ENCODE peak calls at places on chromosome 13, in seven cellular contexts. One of them, this sample, is unnamed.

GRCh38 chr13:89920461-89920860 is 1427.0 kb upstream of the MIR17HG start:
- DNase-seq in Karpas-422: no peak
- DNase-seq in MM.1S: no peak
- DNase-seq in NT2/D1: no peak
- DNase-seq in thoracic aorta: no peak
- DNase-seq in fibroblast of pulmonary artery: no peak
- DNase-seq in K562: no peak
- DNase-seq in this sample: no peak

GRCh38 chr13:77699059-77699680 is 1.7 kb downstream of the SLAIN1 start:
- DNase-seq in Karpas-422: no peak
- DNase-seq in MM.1S: no peak
- DNase-seq in NT2/D1: no peak
- DNase-seq in thoracic aorta: no peak
- DNase-seq in fibroblast of pulmonary artery: no peak
- DNase-seq in K562: no peak
- DNase-seq in this sample: no peak

GRCh38 chr13:36076211-36076610 is 55.0 kb downstream of the DCLK1 start:
- DNase-seq in Karpas-422: no peak
- DNase-seq in MM.1S: no peak
- DNase-seq in NT2/D1: no peak
- DNase-seq in thoracic aorta: no peak
- DNase-seq in fibroblast of pulmonary artery: no peak
- DNase-seq in K562: no peak
- DNase-seq in this sample: no peak

GRCh38 chr13:85137516-85137915 is 661.7 kb downstream of the SLITRK6 start:
- DNase-seq in Karpas-422: no peak
- DNase-seq in MM.1S: no peak
- DNase-seq in NT2/D1: no peak
- DNase-seq in thoracic aorta: no peak
- DNase-seq in fibroblast of pulmonary artery: no peak
- DNase-seq in K562: no peak
- DNase-seq in this sample: no peak

GRCh38 chr13:22880756-22881701 is 299.8 kb upstream of the SGCG start:
- DNase-seq in Karpas-422: no peak
- DNase-seq in MM.1S: no peak
- DNase-seq in NT2/D1: peak
- DNase-seq in thoracic aorta: no peak
- DNase-seq in fibroblast of pulmonary artery: no peak
- DNase-seq in K562: no peak
- DNase-seq in this sample: no peak

GRCh38 chr13:73189766-73190165 is 131.0 kb downstream of the KLF5 start:
- DNase-seq in Karpas-422: no peak
- DNase-seq in MM.1S: no peak
- DNase-seq in NT2/D1: peak
- DNase-seq in thoracic aorta: no peak
- DNase-seq in fibroblast of pulmonary artery: no peak
- DNase-seq in K562: no peak
- DNase-seq in this sample: no peak

GRCh38 chr13:40438999-40439797 is 227.2 kb downstream of the FOXO1 start:
- DNase-seq in Karpas-422: no peak
- DNase-seq in MM.1S: no peak
- DNase-seq in NT2/D1: no peak
- DNase-seq in thoracic aorta: no peak
- DNase-seq in fibroblast of pulmonary artery: peak
- DNase-seq in K562: no peak
- DNase-seq in this sample: no peak

GRCh38 chr13:102913924-102914628 is 68.2 kb downstream of the ERCC5 start:
- DNase-seq in Karpas-422: no peak
- DNase-seq in MM.1S: no peak
- DNase-seq in NT2/D1: no peak
- DNase-seq in thoracic aorta: no peak
- DNase-seq in fibroblast of pulmonary artery: peak
- DNase-seq in K562: no peak
- DNase-seq in this sample: peak

GRCh38 chr13:33355470-33355869 is 69.9 kb upstream of the STARD13 start:
- DNase-seq in Karpas-422: no peak
- DNase-seq in MM.1S: no peak
- DNase-seq in NT2/D1: no peak
- DNase-seq in thoracic aorta: no peak
- DNase-seq in fibroblast of pulmonary artery: peak
- DNase-seq in K562: no peak
- DNase-seq in this sample: no peak

GRCh38 chr13:51317262-51317661 is 22.2 kb upstream of the SERPINE3 start:
- DNase-seq in Karpas-422: peak
- DNase-seq in MM.1S: no peak
- DNase-seq in NT2/D1: no peak
- DNase-seq in thoracic aorta: no peak
- DNase-seq in fibroblast of pulmonary artery: no peak
- DNase-seq in K562: no peak
- DNase-seq in this sample: no peak

GRCh38 chr13:60329221-60329983 is 67.6 kb upstream of the TDRD3 start:
- DNase-seq in Karpas-422: peak
- DNase-seq in MM.1S: peak
- DNase-seq in NT2/D1: peak
- DNase-seq in thoracic aorta: no peak
- DNase-seq in fibroblast of pulmonary artery: peak
- DNase-seq in K562: peak
- DNase-seq in this sample: peak

GRCh38 chr13:98652721-98653470 is 76.0 kb upstream of the STK24 start:
- DNase-seq in Karpas-422: no peak
- DNase-seq in MM.1S: no peak
- DNase-seq in NT2/D1: no peak
- DNase-seq in thoracic aorta: no peak
- DNase-seq in fibroblast of pulmonary artery: no peak
- DNase-seq in K562: no peak
- DNase-seq in this sample: no peak

GRCh38 chr13:24050292-24050711 is 110.2 kb upstream of the SPATA13 start:
- DNase-seq in Karpas-422: no peak
- DNase-seq in MM.1S: no peak
- DNase-seq in NT2/D1: no peak
- DNase-seq in thoracic aorta: no peak
- DNase-seq in fibroblast of pulmonary artery: peak
- DNase-seq in K562: no peak
- DNase-seq in this sample: no peak

GRCh38 chr13:24341439-24341838 is 32.1 kb downstream of the C1QTNF9 start:
- DNase-seq in Karpas-422: no peak
- DNase-seq in MM.1S: no peak
- DNase-seq in NT2/D1: no peak
- DNase-seq in thoracic aorta: no peak
- DNase-seq in fibroblast of pulmonary artery: no peak
- DNase-seq in K562: no peak
- DNase-seq in this sample: no peak

GRCh38 chr13:66879971-66880370 is 350.2 kb downstream of the PCDH9 start:
- DNase-seq in Karpas-422: no peak
- DNase-seq in MM.1S: no peak
- DNase-seq in NT2/D1: no peak
- DNase-seq in thoracic aorta: no peak
- DNase-seq in fibroblast of pulmonary artery: no peak
- DNase-seq in K562: no peak
- DNase-seq in this sample: no peak

GRCh38 chr13:72960541-72960940 is 98.3 kb upstream of the KLF5 start:
- DNase-seq in Karpas-422: no peak
- DNase-seq in MM.1S: no peak
- DNase-seq in NT2/D1: no peak
- DNase-seq in thoracic aorta: no peak
- DNase-seq in fibroblast of pulmonary artery: no peak
- DNase-seq in K562: no peak
- DNase-seq in this sample: no peak

GRCh38 chr13:35874704-35875103 is 256.5 kb downstream of the DCLK1 start:
- DNase-seq in Karpas-422: no peak
- DNase-seq in MM.1S: no peak
- DNase-seq in NT2/D1: no peak
- DNase-seq in thoracic aorta: no peak
- DNase-seq in fibroblast of pulmonary artery: no peak
- DNase-seq in K562: no peak
- DNase-seq in this sample: no peak

GRCh38 chr13:26324294-26324693 is 70.4 kb downstream of the CDK8 start:
- DNase-seq in Karpas-422: no peak
- DNase-seq in MM.1S: no peak
- DNase-seq in NT2/D1: no peak
- DNase-seq in thoracic aorta: no peak
- DNase-seq in fibroblast of pulmonary artery: no peak
- DNase-seq in K562: no peak
- DNase-seq in this sample: no peak

GRCh38 chr13:33454844-33455256 is 169.3 kb upstream of the STARD13 start:
- DNase-seq in Karpas-422: no peak
- DNase-seq in MM.1S: no peak
- DNase-seq in NT2/D1: no peak
- DNase-seq in thoracic aorta: no peak
- DNase-seq in fibroblast of pulmonary artery: peak
- DNase-seq in K562: no peak
- DNase-seq in this sample: no peak

GRCh38 chr13:99983401-99984133 is 2.0 kb downstream of the ZIC2 start:
- DNase-seq in Karpas-422: no peak
- DNase-seq in MM.1S: no peak
- DNase-seq in NT2/D1: no peak
- DNase-seq in thoracic aorta: no peak
- DNase-seq in fibroblast of pulmonary artery: no peak
- DNase-seq in K562: no peak
- DNase-seq in this sample: no peak

GRCh38 chr13:36006895-36007294 is 124.3 kb downstream of the DCLK1 start:
- DNase-seq in Karpas-422: no peak
- DNase-seq in MM.1S: no peak
- DNase-seq in NT2/D1: no peak
- DNase-seq in thoracic aorta: no peak
- DNase-seq in fibroblast of pulmonary artery: no peak
- DNase-seq in K562: no peak
- DNase-seq in this sample: no peak

GRCh38 chr13:70473912-70474311 is 365.7 kb upstream of the KLHL1 start:
- DNase-seq in Karpas-422: no peak
- DNase-seq in MM.1S: no peak
- DNase-seq in NT2/D1: no peak
- DNase-seq in thoracic aorta: no peak
- DNase-seq in fibroblast of pulmonary artery: no peak
- DNase-seq in K562: no peak
- DNase-seq in this sample: no peak

GRCh38 chr13:27432612-27433210 is 8.3 kb downstream of the GTF3A start:
- DNase-seq in Karpas-422: no peak
- DNase-seq in MM.1S: no peak
- DNase-seq in NT2/D1: no peak
- DNase-seq in thoracic aorta: no peak
- DNase-seq in fibroblast of pulmonary artery: no peak
- DNase-seq in K562: no peak
- DNase-seq in this sample: no peak

GRCh38 chr13:112066624-112067004 is 335 bp upstream of the SOX1 start:
- DNase-seq in Karpas-422: no peak
- DNase-seq in MM.1S: no peak
- DNase-seq in NT2/D1: no peak
- DNase-seq in thoracic aorta: no peak
- DNase-seq in fibroblast of pulmonary artery: peak
- DNase-seq in K562: no peak
- DNase-seq in this sample: no peak

GRCh38 chr13:112065867-112066623 is 904 bp upstream of the SOX1 start:
- DNase-seq in Karpas-422: no peak
- DNase-seq in MM.1S: no peak
- DNase-seq in NT2/D1: no peak
- DNase-seq in thoracic aorta: no peak
- DNase-seq in fibroblast of pulmonary artery: no peak
- DNase-seq in K562: no peak
- DNase-seq in this sample: no peak

GRCh38 chr13:112067871-112068305 is 939 bp downstream of the SOX1 start:
- DNase-seq in Karpas-422: no peak
- DNase-seq in MM.1S: no peak
- DNase-seq in NT2/D1: no peak
- DNase-seq in thoracic aorta: no peak
- DNase-seq in fibroblast of pulmonary artery: no peak
- DNase-seq in K562: no peak
- DNase-seq in this sample: no peak

GRCh38 chr13:112068531-112069062 is 1.6 kb downstream of the SOX1 start:
- DNase-seq in Karpas-422: no peak
- DNase-seq in MM.1S: no peak
- DNase-seq in NT2/D1: no peak
- DNase-seq in thoracic aorta: no peak
- DNase-seq in fibroblast of pulmonary artery: no peak
- DNase-seq in K562: no peak
- DNase-seq in this sample: no peak

GRCh38 chr13:112067121-112067741 is at the start of gene SOX1:
- DNase-seq in Karpas-422: no peak
- DNase-seq in MM.1S: no peak
- DNase-seq in NT2/D1: no peak
- DNase-seq in thoracic aorta: no peak
- DNase-seq in fibroblast of pulmonary artery: no peak
- DNase-seq in K562: no peak
- DNase-seq in this sample: no peak
- H3K4me3 ChIP-seq in Karpas-422: no peak
- H3K4me3 ChIP-seq in MM.1S: no peak
- H3K4me3 ChIP-seq in NT2/D1: peak
- H3K4me3 ChIP-seq in thoracic aorta: peak
- H3K4me3 ChIP-seq in fibroblast of pulmonary artery: no peak
- H3K4me3 ChIP-seq in K562: no peak
- H3K4me3 ChIP-seq in this sample: no peak

GRCh38 chr13:30305456-30305855 is 1.9 kb downstream of the KATNAL1 start:
- DNase-seq in Karpas-422: peak
- DNase-seq in MM.1S: no peak
- DNase-seq in NT2/D1: no peak
- DNase-seq in thoracic aorta: no peak
- DNase-seq in fibroblast of pulmonary artery: no peak
- DNase-seq in K562: no peak
- DNase-seq in this sample: no peak
- H3K4me3 ChIP-seq in Karpas-422: peak
- H3K4me3 ChIP-seq in MM.1S: no peak
- H3K4me3 ChIP-seq in NT2/D1: no peak
- H3K4me3 ChIP-seq in thoracic aorta: peak
- H3K4me3 ChIP-seq in fibroblast of pulmonary artery: peak
- H3K4me3 ChIP-seq in K562: no peak
- H3K4me3 ChIP-seq in this sample: no peak

DNA sequence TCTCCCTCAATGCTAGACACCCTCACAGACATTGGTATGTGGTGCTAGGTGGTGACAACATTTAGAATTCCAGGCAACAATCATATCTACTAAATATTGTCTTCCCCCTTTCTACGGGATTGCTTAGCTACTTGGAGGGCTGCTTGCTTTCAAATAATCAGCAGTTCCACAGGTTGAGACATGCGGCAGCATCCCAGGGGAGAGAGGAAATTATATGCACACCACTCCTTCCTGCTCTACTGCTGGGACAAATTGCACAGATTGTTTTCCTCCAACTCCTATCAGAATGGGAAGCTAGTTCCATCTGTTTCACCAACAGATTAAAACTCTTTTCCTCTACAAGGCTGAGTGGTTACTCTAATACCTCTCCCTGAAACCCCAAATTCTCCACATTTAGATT is 275.4 kb downstream of the DNAJC15 start:
- DNase-seq in Karpas-422: no peak
- DNase-seq in MM.1S: no peak
- DNase-seq in NT2/D1: no peak
- DNase-seq in thoracic aorta: no peak
- DNase-seq in fibroblast of pulmonary artery: no peak
- DNase-seq in K562: no peak
- DNase-seq in this sample: no peak
- H3K4me3 ChIP-seq in Karpas-422: no peak
- H3K4me3 ChIP-seq in MM.1S: no peak
- H3K4me3 ChIP-seq in NT2/D1: no peak
- H3K4me3 ChIP-seq in thoracic aorta: no peak
- H3K4me3 ChIP-seq in fibroblast of pulmonary artery: no peak
- H3K4me3 ChIP-seq in K562: no peak
- H3K4me3 ChIP-seq in this sample: no peak

DNA sequence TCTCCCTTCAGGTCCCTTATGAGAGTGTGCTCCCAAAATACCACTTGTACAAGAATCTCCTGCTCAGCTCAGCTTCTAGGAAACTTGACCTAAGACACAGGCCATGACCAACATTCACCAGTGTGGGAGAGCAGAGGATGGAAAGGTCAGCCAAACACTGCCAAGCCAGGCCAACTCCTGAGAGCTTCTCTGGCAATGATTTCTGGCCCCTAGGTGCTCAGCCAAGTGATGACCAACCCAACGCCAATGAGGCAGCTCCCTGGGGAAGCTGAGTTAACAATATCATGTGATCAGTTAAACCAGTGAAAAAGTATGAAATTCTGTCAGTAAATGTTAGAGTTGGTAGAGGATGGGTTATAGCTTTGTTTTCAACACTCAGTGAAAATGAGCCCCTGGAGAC is 49.1 kb upstream of the FLT1 start:
- DNase-seq in Karpas-422: no peak
- DNase-seq in MM.1S: no peak
- DNase-seq in NT2/D1: no peak
- DNase-seq in thoracic aorta: no peak
- DNase-seq in fibroblast of pulmonary artery: no peak
- DNase-seq in K562: no peak
- DNase-seq in this sample: no peak
- H3K4me3 ChIP-seq in Karpas-422: no peak
- H3K4me3 ChIP-seq in MM.1S: no peak
- H3K4me3 ChIP-seq in NT2/D1: no peak
- H3K4me3 ChIP-seq in thoracic aorta: no peak
- H3K4me3 ChIP-seq in fibroblast of pulmonary artery: no peak
- H3K4me3 ChIP-seq in K562: no peak
- H3K4me3 ChIP-seq in this sample: no peak